ENCODE peak calls at places on chromosomes 12 and 14, in ten cellular contexts. One of them, this sample, is unnamed.

GRCh38 chr12:29414368-29414767 is 33.4 kb upstream of the ERGIC2 start:
- DNase-seq in AG04450: no peak
- DNase-seq in astrocyte: no peak
- DNase-seq in upper lobe of left lung: no peak
- DNase-seq in heart left ventricle: no peak
- DNase-seq in endodermal cell: no peak
- DNase-seq in heart right ventricle: no peak
- DNase-seq in PC-3: no peak
- DNase-seq in fibroblast of lung: peak; percentile 39
- DNase-seq in tibial artery: no peak
- DNase-seq in this sample: peak; percentile 7

GRCh38 chr12:82415402-82415801 is 57.1 kb downstream of the METTL25 start:
- DNase-seq in upper lobe of left lung: no peak
- DNase-seq in fibroblast of lung: no peak
- DNase-seq in tibial artery: no peak
- DNase-seq in astrocyte: peak; percentile 83
- DNase-seq in PC-3: no peak
- DNase-seq in AG04450: no peak
- DNase-seq in heart left ventricle: no peak
- DNase-seq in endodermal cell: no peak
- DNase-seq in heart right ventricle: no peak
- DNase-seq in this sample: no peak

GRCh38 chr14:91317381-91318313 is 73.1 kb upstream of the GPR68 start:
- DNase-seq in upper lobe of left lung: peak; percentile 91
- DNase-seq in fibroblast of lung: peak; percentile 34
- DNase-seq in AG04450: no peak
- DNase-seq in heart right ventricle: peak; percentile 87
- DNase-seq in astrocyte: no peak
- DNase-seq in PC-3: peak; percentile 20
- DNase-seq in tibial artery: no peak
- DNase-seq in endodermal cell: no peak
- DNase-seq in heart left ventricle: peak; percentile 79
- DNase-seq in this sample: no peak

GRCh38 chr12:4833511-4833910 is 76.2 kb upstream of the KCNA1 start:
- DNase-seq in astrocyte: no peak
- DNase-seq in fibroblast of lung: no peak
- DNase-seq in heart right ventricle: no peak
- DNase-seq in AG04450: no peak
- DNase-seq in heart left ventricle: no peak
- DNase-seq in upper lobe of left lung: no peak
- DNase-seq in tibial artery: no peak
- DNase-seq in PC-3: no peak
- DNase-seq in endodermal cell: no peak
- DNase-seq in this sample: no peak

GRCh38 chr14:92105845-92106094 is 612 bp downstream of the ATXN3 start:
- DNase-seq in endodermal cell: peak; percentile 78
- DNase-seq in AG04450: no peak
- DNase-seq in heart left ventricle: peak; percentile 73
- DNase-seq in astrocyte: peak; percentile 45
- DNase-seq in fibroblast of lung: peak; percentile 68
- DNase-seq in upper lobe of left lung: no peak
- DNase-seq in heart right ventricle: peak; percentile 59
- DNase-seq in tibial artery: peak; percentile 81
- DNase-seq in PC-3: peak; percentile 41
- DNase-seq in this sample: peak; percentile 32

GRCh38 chr12:849192-849527 is 96.8 kb downstream of the WNK1 start:
- DNase-seq in heart right ventricle: no peak
- DNase-seq in fibroblast of lung: no peak
- DNase-seq in PC-3: no peak
- DNase-seq in astrocyte: no peak
- DNase-seq in AG04450: no peak
- DNase-seq in endodermal cell: no peak
- DNase-seq in tibial artery: no peak
- DNase-seq in heart left ventricle: no peak
- DNase-seq in upper lobe of left lung: no peak
- DNase-seq in this sample: no peak

GRCh38 chr12:53952335-53952694 is 2.4 kb upstream of the HOXC12 start:
- DNase-seq in heart right ventricle: no peak
- DNase-seq in AG04450: no peak
- DNase-seq in heart left ventricle: no peak
- DNase-seq in endodermal cell: peak; percentile 78
- DNase-seq in upper lobe of left lung: peak; percentile 71
- DNase-seq in fibroblast of lung: no peak
- DNase-seq in PC-3: no peak
- DNase-seq in tibial artery: no peak
- DNase-seq in astrocyte: no peak
- DNase-seq in this sample: peak; percentile 54

GRCh38 chr12:67630373-67631088 is 18.0 kb upstream of the DYRK2 start:
- DNase-seq in astrocyte: no peak
- DNase-seq in fibroblast of lung: peak; percentile 3
- DNase-seq in tibial artery: no peak
- DNase-seq in PC-3: peak; percentile 2
- DNase-seq in heart right ventricle: peak; percentile 21
- DNase-seq in heart left ventricle: peak; percentile 44
- DNase-seq in upper lobe of left lung: no peak
- DNase-seq in AG04450: no peak
- DNase-seq in endodermal cell: peak; percentile 88
- DNase-seq in this sample: no peak

GRCh38 chr12:121776190-121777098 is 17.0 kb downstream of the RHOF start:
- DNase-seq in tibial artery: peak; percentile 84
- DNase-seq in fibroblast of lung: peak; percentile 57
- DNase-seq in AG04450: no peak
- DNase-seq in heart right ventricle: peak; percentile 88
- DNase-seq in heart left ventricle: peak; percentile 83
- DNase-seq in PC-3: peak; percentile 81
- DNase-seq in astrocyte: no peak
- DNase-seq in upper lobe of left lung: peak; percentile 94
- DNase-seq in endodermal cell: peak; percentile 97
- DNase-seq in this sample: peak; percentile 81

GRCh38 chr14:97010491-97011160 is 213.4 kb downstream of the VRK1 start:
- DNase-seq in heart left ventricle: no peak
- DNase-seq in endodermal cell: peak; percentile 63
- DNase-seq in heart right ventricle: no peak
- DNase-seq in PC-3: no peak
- DNase-seq in tibial artery: no peak
- DNase-seq in astrocyte: no peak
- DNase-seq in fibroblast of lung: no peak
- DNase-seq in upper lobe of left lung: no peak
- DNase-seq in AG04450: no peak
- DNase-seq in this sample: no peak

GRCh38 chr12:4441355-4442330 is 4.0 kb downstream of the FGF6 start:
- DNase-seq in upper lobe of left lung: no peak
- DNase-seq in astrocyte: no peak
- DNase-seq in heart left ventricle: no peak
- DNase-seq in tibial artery: no peak
- DNase-seq in endodermal cell: peak; percentile 97
- DNase-seq in heart right ventricle: no peak
- DNase-seq in PC-3: no peak
- DNase-seq in fibroblast of lung: no peak
- DNase-seq in AG04450: no peak
- DNase-seq in this sample: no peak

GRCh38 chr12:79635676-79636075 is 55.1 kb downstream of the PAWR start:
- DNase-seq in fibroblast of lung: peak; percentile 26
- DNase-seq in tibial artery: no peak
- DNase-seq in AG04450: no peak
- DNase-seq in upper lobe of left lung: no peak
- DNase-seq in heart right ventricle: no peak
- DNase-seq in astrocyte: no peak
- DNase-seq in PC-3: no peak
- DNase-seq in endodermal cell: no peak
- DNase-seq in heart left ventricle: no peak
- DNase-seq in this sample: peak; percentile 35

GRCh38 chr12:69583203-69583602 is 2.1 kb upstream of the CCT2 start:
- DNase-seq in heart right ventricle: no peak
- DNase-seq in PC-3: peak; percentile 38
- DNase-seq in astrocyte: no peak
- DNase-seq in fibroblast of lung: no peak
- DNase-seq in endodermal cell: peak; percentile 85
- DNase-seq in upper lobe of left lung: no peak
- DNase-seq in tibial artery: no peak
- DNase-seq in AG04450: no peak
- DNase-seq in heart left ventricle: no peak
- DNase-seq in this sample: peak; percentile 39

GRCh38 chr12:102885043-102885932 is 31.8 kb downstream of the PAH start:
- DNase-seq in heart left ventricle: no peak
- DNase-seq in tibial artery: no peak
- DNase-seq in upper lobe of left lung: peak; percentile 67
- DNase-seq in heart right ventricle: no peak
- DNase-seq in PC-3: no peak
- DNase-seq in endodermal cell: peak; percentile 70
- DNase-seq in AG04450: no peak
- DNase-seq in fibroblast of lung: no peak
- DNase-seq in astrocyte: no peak
- DNase-seq in this sample: no peak

GRCh38 chr12:24500466-24501232 is 448.3 kb downstream of the BCAT1 start:
- DNase-seq in astrocyte: peak; percentile 36
- DNase-seq in AG04450: no peak
- DNase-seq in fibroblast of lung: peak; percentile 74
- DNase-seq in upper lobe of left lung: no peak
- DNase-seq in tibial artery: no peak
- DNase-seq in heart left ventricle: no peak
- DNase-seq in endodermal cell: no peak
- DNase-seq in PC-3: no peak
- DNase-seq in heart right ventricle: no peak
- DNase-seq in this sample: no peak

GRCh38 chr12:124524231-124524925 is 43.0 kb downstream of the NCOR2 start:
- DNase-seq in heart left ventricle: no peak
- DNase-seq in endodermal cell: no peak
- DNase-seq in upper lobe of left lung: no peak
- DNase-seq in astrocyte: peak; percentile 88
- DNase-seq in heart right ventricle: no peak
- DNase-seq in tibial artery: no peak
- DNase-seq in AG04450: peak; percentile 41
- DNase-seq in PC-3: peak; percentile 57
- DNase-seq in fibroblast of lung: peak; percentile 63
- DNase-seq in this sample: peak; percentile 88

GRCh38 chr12:112168561-112168971 is 43.2 kb downstream of the TRAFD1 start:
- DNase-seq in endodermal cell: peak; percentile 41
- DNase-seq in tibial artery: peak; percentile 50
- DNase-seq in fibroblast of lung: no peak
- DNase-seq in AG04450: no peak
- DNase-seq in heart left ventricle: no peak
- DNase-seq in heart right ventricle: no peak
- DNase-seq in PC-3: no peak
- DNase-seq in astrocyte: no peak
- DNase-seq in upper lobe of left lung: no peak
- DNase-seq in this sample: no peak

GRCh38 chr12:100716949-100717732 is 77.4 kb upstream of the ANO4 start:
- DNase-seq in astrocyte: peak; percentile 13
- DNase-seq in PC-3: no peak
- DNase-seq in heart left ventricle: no peak
- DNase-seq in fibroblast of lung: peak; percentile 13
- DNase-seq in AG04450: no peak
- DNase-seq in endodermal cell: peak; percentile 87
- DNase-seq in tibial artery: no peak
- DNase-seq in heart right ventricle: peak; percentile 20
- DNase-seq in upper lobe of left lung: peak; percentile 78
- DNase-seq in this sample: peak; percentile 15
- H3K4me3 ChIP-seq in astrocyte: peak overlapping the region; percentile 50
- H3K4me3 ChIP-seq in PC-3: no peak overlapping the region
- H3K4me3 ChIP-seq in heart left ventricle: peak overlapping the region; percentile 40
- H3K4me3 ChIP-seq in fibroblast of lung: peak overlapping the region; percentile 48
- H3K4me3 ChIP-seq in AG04450: peak overlapping the region; percentile 36
- H3K4me3 ChIP-seq in endodermal cell: peak overlapping the region; percentile 81
- H3K4me3 ChIP-seq in tibial artery: peak overlapping the region; percentile 32
- H3K4me3 ChIP-seq in heart right ventricle: peak overlapping the region; percentile 50
- H3K4me3 ChIP-seq in upper lobe of left lung: peak overlapping the region; percentile 27
- H3K4me3 ChIP-seq in this sample: peak overlapping the region; percentile 47

DNA sequence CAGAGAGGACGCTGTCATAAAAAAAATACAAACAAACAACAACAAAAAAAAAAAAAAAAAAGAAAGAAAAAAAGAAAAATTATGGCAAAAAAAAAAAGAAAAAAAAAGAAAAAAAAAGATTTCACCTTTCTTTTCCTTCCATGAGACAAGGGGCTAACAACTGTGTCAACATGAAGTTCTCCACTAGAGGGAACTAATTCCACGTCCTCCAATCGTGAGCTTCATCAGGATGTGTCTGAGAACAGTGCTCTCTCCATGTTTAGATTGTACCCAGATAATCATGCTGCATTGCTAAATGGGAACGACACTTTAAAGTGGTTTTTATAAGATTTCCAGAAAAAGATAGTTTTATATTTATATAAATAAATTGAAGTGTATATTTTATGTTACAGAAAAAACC is 96.2 kb upstream of the PTPRB start:
- DNase-seq in endodermal cell: peak; percentile 70
- DNase-seq in upper lobe of left lung: no peak
- DNase-seq in heart left ventricle: no peak
- DNase-seq in AG04450: no peak
- DNase-seq in heart right ventricle: no peak
- DNase-seq in PC-3: peak; percentile 91
- DNase-seq in astrocyte: peak; percentile 37
- DNase-seq in tibial artery: no peak
- DNase-seq in fibroblast of lung: peak; percentile 86
- DNase-seq in this sample: peak; percentile 64
- TF ChIP-seq CTCF in endodermal cell: peak; percentile 82
- TF ChIP-seq CTCF in upper lobe of left lung: peak; percentile 56
- TF ChIP-seq CTCF in heart left ventricle: peak; percentile 69
- TF ChIP-seq CTCF in AG04450: peak; percentile 79
- TF ChIP-seq CTCF in heart right ventricle: peak; percentile 75
- TF ChIP-seq CTCF in PC-3: peak; percentile 71
- TF ChIP-seq CTCF in astrocyte: peak; percentile 85
- TF ChIP-seq CTCF in tibial artery: peak; percentile 62
- TF ChIP-seq CTCF in fibroblast of lung: peak; percentile 75
- TF ChIP-seq CTCF in this sample: peak; percentile 72

DNA sequence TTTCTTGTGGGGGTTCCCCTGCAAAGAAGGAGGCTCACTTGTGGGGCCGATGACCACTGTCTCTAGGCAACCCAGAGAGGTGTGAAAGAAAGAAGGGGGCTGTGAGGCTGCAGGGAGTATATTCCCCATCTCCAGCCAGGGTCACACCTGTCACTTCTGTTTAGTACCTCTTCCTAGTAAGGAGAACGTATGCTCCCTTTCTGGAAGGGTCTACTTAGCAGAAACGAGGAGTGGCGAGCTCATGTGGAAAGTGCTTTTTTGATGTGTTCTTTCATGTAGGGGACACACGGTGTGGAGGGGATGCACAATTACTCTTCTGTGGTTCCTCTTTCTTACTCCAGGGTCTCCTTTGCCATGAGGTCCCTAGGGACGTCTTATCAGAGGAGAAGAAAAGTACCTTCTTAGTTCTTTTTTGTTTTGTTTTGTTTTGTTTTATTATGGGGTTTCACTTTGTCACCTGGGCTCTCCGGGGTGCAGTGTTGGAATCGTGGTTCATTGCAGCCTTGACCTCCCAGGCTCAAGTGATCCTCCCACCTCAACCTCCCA is 58.3 kb downstream of the PRKCH start:
- DNase-seq in upper lobe of left lung: no peak
- DNase-seq in heart right ventricle: no peak
- DNase-seq in fibroblast of lung: no peak
- DNase-seq in endodermal cell: no peak
- DNase-seq in astrocyte: no peak
- DNase-seq in tibial artery: no peak
- DNase-seq in AG04450: no peak
- DNase-seq in PC-3: no peak
- DNase-seq in heart left ventricle: no peak
- DNase-seq in this sample: no peak
- H3K4me3 ChIP-seq in upper lobe of left lung: no peak overlapping the region
- H3K4me3 ChIP-seq in heart right ventricle: no peak overlapping the region
- H3K4me3 ChIP-seq in fibroblast of lung: no peak overlapping the region
- H3K4me3 ChIP-seq in endodermal cell: no peak overlapping the region
- H3K4me3 ChIP-seq in astrocyte: no peak overlapping the region
- H3K4me3 ChIP-seq in tibial artery: no peak overlapping the region
- H3K4me3 ChIP-seq in AG04450: no peak overlapping the region
- H3K4me3 ChIP-seq in PC-3: no peak overlapping the region
- H3K4me3 ChIP-seq in heart left ventricle: no peak overlapping the region
- H3K4me3 ChIP-seq in this sample: no peak overlapping the region

GRCh38 chr12:94575645-94576393 is 74.5 kb downstream of the TMCC3 start:
- DNase-seq in tibial artery: no peak
- DNase-seq in fibroblast of lung: no peak
- DNase-seq in upper lobe of left lung: no peak
- DNase-seq in AG04450: no peak
- DNase-seq in PC-3: no peak
- DNase-seq in heart right ventricle: no peak
- DNase-seq in heart left ventricle: no peak
- DNase-seq in astrocyte: no peak
- DNase-seq in endodermal cell: no peak
- DNase-seq in this sample: no peak
- TF ChIP-seq CTCF in tibial artery: no peak
- TF ChIP-seq CTCF in fibroblast of lung: no peak
- TF ChIP-seq CTCF in upper lobe of left lung: no peak
- TF ChIP-seq CTCF in AG04450: no peak
- TF ChIP-seq CTCF in PC-3: no peak
- TF ChIP-seq CTCF in heart right ventricle: no peak
- TF ChIP-seq CTCF in heart left ventricle: no peak
- TF ChIP-seq CTCF in astrocyte: no peak
- TF ChIP-seq CTCF in endodermal cell: peak; percentile 52
- TF ChIP-seq CTCF in this sample: no peak

This sample was measured in foreskin fibroblast.